ENCODE peak calls at places on chromosome 5, in eight cellular contexts. U, K, V, R, X, M, C and A are unnamed samples.

GRCh38 chr5:112848116-112848811 is 12.8 kb upstream of the SRP19 start:
- DNase-seq in U (no peak), K (no peak), V (no peak), R (peak; percentile 95), X (no peak), M (no peak), C (peak; percentile 76), A (no peak)

GRCh38 chr5:176151286-176151685 is 86.9 kb upstream of the SIMC1 start:
- DNase-seq in U (no peak), K (no peak), V (no peak), R (no peak), X (no peak), M (no peak), C (no peak), A (no peak)

GRCh38 chr5:17218353-17219005 is 1.0 kb downstream of the BASP1 start:
- DNase-seq in U (peak; percentile 26), K (no peak), V (peak; percentile 88), R (peak; percentile 50), X (peak; percentile 43), M (no peak), C (no peak), A (no peak)

GRCh38 chr5:56273376-56274005 is 40.4 kb upstream of the ANKRD55 start:
- DNase-seq in U (no peak), K (no peak), V (no peak), R (no peak), X (no peak), M (no peak), C (no peak), A (no peak)

GRCh38 chr5:150075806-150076205 is 10.5 kb downstream of the CSF1R start:
- DNase-seq in U (no peak), K (peak; percentile 16), V (peak; percentile 38), R (no peak), X (no peak), M (no peak), C (no peak), A (peak; percentile 29)

GRCh38 chr5:56557198-56557597 is 258.2 kb upstream of the MAP3K1 start:
- DNase-seq in U (no peak), K (no peak), V (no peak), R (no peak), X (no peak), M (no peak), C (no peak), A (no peak)

GRCh38 chr5:154970759-154971158 is 29.9 kb downstream of the MRPL22 start:
- DNase-seq in U (no peak), K (no peak), V (no peak), R (no peak), X (no peak), M (no peak), C (peak; percentile 81), A (no peak)

GRCh38 chr5:134069553-134069952 is 44.9 kb upstream of the TCF7 start:
- DNase-seq in U (no peak), K (no peak), V (no peak), R (no peak), X (no peak), M (no peak), C (no peak), A (no peak)

GRCh38 chr5:145562931-145563330 is 272.2 kb downstream of the PRELID2 start:
- DNase-seq in U (no peak), K (no peak), V (no peak), R (no peak), X (no peak), M (no peak), C (no peak), A (no peak)

GRCh38 chr5:128304121-128304520 is 220.6 kb downstream of the SLC12A2 start:
- DNase-seq in U (no peak), K (no peak), V (no peak), R (no peak), X (no peak), M (no peak), C (no peak), A (no peak)

GRCh38 chr5:55187370-55187769 is 14.4 kb upstream of the CDC20B start:
- DNase-seq in U (no peak), K (no peak), V (no peak), R (peak; percentile 65), X (no peak), M (no peak), C (no peak), A (no peak)

GRCh38 chr5:153749941-153750340 is 259.5 kb downstream of the GRIA1 start:
- DNase-seq in U (no peak), K (no peak), V (no peak), R (no peak), X (no peak), M (no peak), C (no peak), A (no peak)

GRCh38 chr5:146041180-146041789 is 64.1 kb downstream of the PLAC8L1 start:
- DNase-seq in U (no peak), K (no peak), V (no peak), R (peak; percentile 66), X (no peak), M (no peak), C (no peak), A (no peak)

GRCh38 chr5:159120446-159120845 is 20.7 kb upstream of the EBF1 start:
- DNase-seq in U (no peak), K (no peak), V (no peak), R (no peak), X (no peak), M (no peak), C (no peak), A (no peak)

GRCh38 chr5:78056053-78056452 is 238.4 kb downstream of the AP3B1 start:
- DNase-seq in U (no peak), K (no peak), V (no peak), R (no peak), X (no peak), M (no peak), C (no peak), A (no peak)

GRCh38 chr5:42015254-42015653 is 90.2 kb downstream of the FBXO4 start:
- DNase-seq in U (no peak), K (no peak), V (no peak), R (no peak), X (no peak), M (no peak), C (no peak), A (no peak)

GRCh38 chr5:73748510-73749410 is 122.8 kb downstream of the ARHGEF28 start:
- DNase-seq in U (no peak), K (no peak), V (peak; percentile 66), R (no peak), X (no peak), M (no peak), C (no peak), A (no peak)

GRCh38 chr5:138913773-138914172 is 38.6 kb upstream of the LRRTM2 start:
- DNase-seq in U (no peak), K (no peak), V (no peak), R (no peak), X (no peak), M (no peak), C (no peak), A (no peak)
- H3K36me3 ChIP-seq in U (no peaks in the 10 kb centered on the region), K (no peaks in the 10 kb centered on the region), V (peaks cover 38% of the 10 kb centered on the region), R (no peaks in the 10 kb centered on the region), X (peaks cover 4% of the 10 kb centered on the region), M (no peaks in the 10 kb centered on the region), C (peaks cover 44% of the 10 kb centered on the region), A (peaks cover 27% of the 10 kb centered on the region)

GRCh38 chr5:143315929-143316328 is 87.6 kb downstream of the NR3C1 start:
- DNase-seq in U (no peak), K (no peak), V (no peak), R (peak; percentile 4), X (no peak), M (no peak), C (no peak), A (no peak)

GRCh38 chr5:143314123-143314522 is 89.4 kb downstream of the NR3C1 start:
- DNase-seq in U (no peak), K (no peak), V (no peak), R (no peak), X (no peak), M (no peak), C (no peak), A (no peak)

GRCh38 chr5:143316337-143316736 is 87.1 kb downstream of the NR3C1 start:
- DNase-seq in U (no peak), K (no peak), V (no peak), R (no peak), X (no peak), M (no peak), C (no peak), A (no peak)

GRCh38 chr5:143314664-143315063 is 88.8 kb downstream of the NR3C1 start:
- DNase-seq in U (no peak), K (no peak), V (no peak), R (no peak), X (no peak), M (no peak), C (no peak), A (no peak)

GRCh38 chr5:143315214-143315613 is 88.3 kb downstream of the NR3C1 start:
- DNase-seq in U (no peak), K (no peak), V (no peak), R (no peak), X (no peak), M (no peak), C (no peak), A (no peak)
- H3K4me1 ChIP-seq in U (no peaks in the 10 kb centered on the region), K (peaks cover 44% of the 10 kb centered on the region), V (peaks cover 38% of the 10 kb centered on the region), R (no peaks in the 10 kb centered on the region), X (no peaks in the 10 kb centered on the region), M (peaks cover 62% of the 10 kb centered on the region), C (no peaks in the 10 kb centered on the region), A (peaks cover 37% of the 10 kb centered on the region)

GRCh38 chr5:69299625-69300024 is 33.0 kb downstream of the CCDC125 start:
- DNase-seq in U (no peak), K (no peak), V (no peak), R (no peak), X (no peak), M (no peak), C (no peak), A (no peak)
- TF ChIP-seq POLR2AphosphoS5 in U (no peak), K (no peak), V (no peak), R (no peak), X (no peak), M (no peak), C (no peak), A (no peak)

DNA sequence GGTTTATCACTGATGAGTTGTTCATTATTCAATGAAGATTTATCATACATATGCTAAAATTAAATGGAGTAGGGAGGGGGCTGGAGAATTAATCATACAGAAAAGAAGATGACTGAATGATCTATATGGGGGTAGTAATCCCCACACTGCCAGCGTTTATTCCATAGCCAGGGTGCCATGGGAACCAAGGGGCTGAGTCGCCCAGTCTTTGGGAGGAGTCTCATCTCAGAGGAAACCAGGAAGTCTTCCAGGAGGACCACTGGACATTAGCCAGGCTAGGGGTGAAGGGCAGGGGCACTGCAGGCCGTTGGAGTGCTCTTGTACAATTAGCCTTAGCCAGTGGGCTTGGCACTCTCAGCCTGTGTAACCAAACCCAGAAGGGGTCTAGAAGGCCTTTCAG is 226.5 kb downstream of the ARL15 start:
- DNase-seq in U (no peak), K (no peak), V (no peak), R (no peak), X (no peak), M (no peak), C (no peak), A (no peak)
- H3K36me3 ChIP-seq in U (no peaks in the 10 kb centered on the region), K (no peaks in the 10 kb centered on the region), V (no peaks in the 10 kb centered on the region), R (no peaks in the 10 kb centered on the region), X (no peaks in the 10 kb centered on the region), M (no peaks in the 10 kb centered on the region), C (no peaks in the 10 kb centered on the region), A (no peaks in the 10 kb centered on the region)